ENCODE peak calls at places on chromosome 20, in ten cellular contexts. One of them, this sample, is unnamed.

GRCh38 chr20:16352321-16352720 is 220.9 kb downstream of the KIF16B start:
- DNase-seq in Peyer's patch: no peak
- DNase-seq in naive thymus-derived CD8-positive, alpha-beta T cell: no peak
- DNase-seq in T-cell: no peak
- DNase-seq in IMR-90: no peak
- DNase-seq in brain microvascular endothelial cell: no peak
- DNase-seq in foreskin fibroblast: no peak
- DNase-seq in EH: no peak
- DNase-seq in colonic mucosa: no peak
- DNase-seq in central memory CD4-positive, alpha-beta T cell: no peak
- DNase-seq in this sample: no peak

GRCh38 chr20:35616465-35617396 is 1.1 kb downstream of the SPAG4 start:
- DNase-seq in brain microvascular endothelial cell: peak
- DNase-seq in IMR-90: peak
- DNase-seq in naive thymus-derived CD8-positive, alpha-beta T cell: no peak
- DNase-seq in EH: peak
- DNase-seq in foreskin fibroblast: peak
- DNase-seq in central memory CD4-positive, alpha-beta T cell: no peak
- DNase-seq in Peyer's patch: peak
- DNase-seq in T-cell: no peak
- DNase-seq in colonic mucosa: peak
- DNase-seq in this sample: peak

GRCh38 chr20:13009682-13010406 is 1.1 kb downstream of the SPTLC3 start:
- DNase-seq in naive thymus-derived CD8-positive, alpha-beta T cell: peak
- DNase-seq in brain microvascular endothelial cell: peak
- DNase-seq in central memory CD4-positive, alpha-beta T cell: peak
- DNase-seq in colonic mucosa: peak
- DNase-seq in Peyer's patch: no peak
- DNase-seq in EH: peak
- DNase-seq in T-cell: no peak
- DNase-seq in foreskin fibroblast: peak
- DNase-seq in IMR-90: peak
- DNase-seq in this sample: peak

GRCh38 chr20:64161595-64162238 is 2.5 kb upstream of the MYT1 start:
- DNase-seq in colonic mucosa: peak
- DNase-seq in brain microvascular endothelial cell: peak
- DNase-seq in IMR-90: peak
- DNase-seq in Peyer's patch: peak
- DNase-seq in T-cell: peak
- DNase-seq in EH: peak
- DNase-seq in foreskin fibroblast: peak
- DNase-seq in central memory CD4-positive, alpha-beta T cell: peak
- DNase-seq in naive thymus-derived CD8-positive, alpha-beta T cell: peak
- DNase-seq in this sample: peak

GRCh38 chr20:52731086-52731485 is 241.1 kb upstream of the TSHZ2 start:
- DNase-seq in colonic mucosa: no peak
- DNase-seq in brain microvascular endothelial cell: no peak
- DNase-seq in naive thymus-derived CD8-positive, alpha-beta T cell: no peak
- DNase-seq in central memory CD4-positive, alpha-beta T cell: no peak
- DNase-seq in IMR-90: no peak
- DNase-seq in foreskin fibroblast: no peak
- DNase-seq in T-cell: no peak
- DNase-seq in Peyer's patch: no peak
- DNase-seq in EH: no peak
- DNase-seq in this sample: peak

GRCh38 chr20:3889489-3890409 is 562 bp downstream of the PANK2 start:
- DNase-seq in colonic mucosa: peak
- DNase-seq in IMR-90: no peak
- DNase-seq in Peyer's patch: peak
- DNase-seq in naive thymus-derived CD8-positive, alpha-beta T cell: peak
- DNase-seq in brain microvascular endothelial cell: no peak
- DNase-seq in T-cell: no peak
- DNase-seq in central memory CD4-positive, alpha-beta T cell: peak
- DNase-seq in EH: peak
- DNase-seq in foreskin fibroblast: no peak
- DNase-seq in this sample: peak

GRCh38 chr20:37385659-37386504 is 39.9 kb downstream of the SRC start:
- DNase-seq in T-cell: no peak
- DNase-seq in central memory CD4-positive, alpha-beta T cell: no peak
- DNase-seq in brain microvascular endothelial cell: no peak
- DNase-seq in Peyer's patch: no peak
- DNase-seq in naive thymus-derived CD8-positive, alpha-beta T cell: no peak
- DNase-seq in EH: no peak
- DNase-seq in foreskin fibroblast: no peak
- DNase-seq in colonic mucosa: no peak
- DNase-seq in IMR-90: no peak
- DNase-seq in this sample: no peak

GRCh38 chr20:61042501-61043385 is 209.3 kb upstream of the CDH4 start:
- DNase-seq in colonic mucosa: no peak
- DNase-seq in IMR-90: peak
- DNase-seq in central memory CD4-positive, alpha-beta T cell: no peak
- DNase-seq in brain microvascular endothelial cell: no peak
- DNase-seq in Peyer's patch: no peak
- DNase-seq in naive thymus-derived CD8-positive, alpha-beta T cell: no peak
- DNase-seq in EH: no peak
- DNase-seq in T-cell: no peak
- DNase-seq in foreskin fibroblast: peak
- DNase-seq in this sample: no peak